ENCODE peak calls at places on chromosomes 5 and 9, in seven cellular contexts. One of them, this sample, is unnamed. For H3K36me3, the result is how much of the 10 kb centered on the place peaks cover.

GRCh38 chr5:50709471-50709870 is 43.0 kb downstream of the PARP8 start:
- DNase-seq in heart right ventricle: no peak
- DNase-seq in breast epithelium: no peak
- DNase-seq in mammary epithelial cell: peak
- DNase-seq in WERI-Rb-1: no peak
- DNase-seq in spleen: no peak
- DNase-seq in GM23338: no peak
- DNase-seq in this sample: no peak

GRCh38 chr5:90932052-90932699 is 373.6 kb downstream of the ADGRV1 start:
- DNase-seq in heart right ventricle: no peak
- DNase-seq in WERI-Rb-1: peak
- DNase-seq in GM23338: peak
- DNase-seq in mammary epithelial cell: peak
- DNase-seq in spleen: no peak
- DNase-seq in breast epithelium: no peak
- DNase-seq in this sample: peak

GRCh38 chr9:15306068-15306756 is 804 bp downstream of the TTC39B start:
- DNase-seq in GM23338: peak
- DNase-seq in spleen: peak
- DNase-seq in mammary epithelial cell: peak
- DNase-seq in heart right ventricle: peak
- DNase-seq in breast epithelium: peak
- DNase-seq in WERI-Rb-1: no peak
- DNase-seq in this sample: peak

GRCh38 chr9:93149361-93149760 is 15.3 kb upstream of the NINJ1 start:
- DNase-seq in mammary epithelial cell: peak
- DNase-seq in breast epithelium: no peak
- DNase-seq in spleen: no peak
- DNase-seq in WERI-Rb-1: no peak
- DNase-seq in heart right ventricle: no peak
- DNase-seq in GM23338: no peak
- DNase-seq in this sample: peak

GRCh38 chr5:135385576-135385975 is 13.5 kb downstream of the MACROH2A1 start:
- DNase-seq in WERI-Rb-1: no peak
- DNase-seq in GM23338: no peak
- DNase-seq in heart right ventricle: no peak
- DNase-seq in mammary epithelial cell: no peak
- DNase-seq in spleen: peak
- DNase-seq in breast epithelium: no peak
- DNase-seq in this sample: no peak

GRCh38 chr9:133044125-133044524 is 13.3 kb downstream of the GTF3C5 start:
- DNase-seq in GM23338: no peak
- DNase-seq in WERI-Rb-1: no peak
- DNase-seq in breast epithelium: no peak
- DNase-seq in heart right ventricle: no peak
- DNase-seq in spleen: no peak
- DNase-seq in mammary epithelial cell: no peak
- DNase-seq in this sample: no peak

GRCh38 chr5:155938051-155938450 is 388.9 kb upstream of the SGCD start:
- DNase-seq in breast epithelium: no peak
- DNase-seq in GM23338: no peak
- DNase-seq in spleen: no peak
- DNase-seq in heart right ventricle: no peak
- DNase-seq in mammary epithelial cell: no peak
- DNase-seq in WERI-Rb-1: no peak
- DNase-seq in this sample: no peak

GRCh38 chr9:90300901-90301688 is 341.5 kb downstream of the DIRAS2 start:
- DNase-seq in GM23338: no peak
- DNase-seq in WERI-Rb-1: peak
- DNase-seq in breast epithelium: no peak
- DNase-seq in heart right ventricle: no peak
- DNase-seq in mammary epithelial cell: peak
- DNase-seq in spleen: no peak
- DNase-seq in this sample: peak

GRCh38 chr9:89891221-89892052 is 286.6 kb downstream of the GADD45G start:
- DNase-seq in breast epithelium: peak
- DNase-seq in heart right ventricle: peak
- DNase-seq in GM23338: no peak
- DNase-seq in mammary epithelial cell: no peak
- DNase-seq in spleen: peak
- DNase-seq in WERI-Rb-1: no peak
- DNase-seq in this sample: no peak

GRCh38 chr9:110036286-110036685 is 171.7 kb downstream of the C9orf152 start:
- DNase-seq in spleen: no peak
- DNase-seq in heart right ventricle: no peak
- DNase-seq in WERI-Rb-1: no peak
- DNase-seq in GM23338: no peak
- DNase-seq in mammary epithelial cell: no peak
- DNase-seq in breast epithelium: no peak
- DNase-seq in this sample: no peak

GRCh38 chr5:137497396-137498290 is 1.5 kb downstream of the SPOCK1 start:
- DNase-seq in WERI-Rb-1: no peak
- DNase-seq in mammary epithelial cell: no peak
- DNase-seq in breast epithelium: no peak
- DNase-seq in spleen: no peak
- DNase-seq in heart right ventricle: no peak
- DNase-seq in GM23338: peak
- DNase-seq in this sample: peak

GRCh38 chr5:143605403-143606005 is 202.0 kb upstream of the NR3C1 start:
- DNase-seq in spleen: no peak
- DNase-seq in WERI-Rb-1: no peak
- DNase-seq in heart right ventricle: no peak
- DNase-seq in breast epithelium: no peak
- DNase-seq in mammary epithelial cell: no peak
- DNase-seq in GM23338: no peak
- DNase-seq in this sample: no peak

GRCh38 chr5:72326298-72326649 is 6.1 kb downstream of the PTCD2 start:
- DNase-seq in GM23338: no peak
- DNase-seq in heart right ventricle: no peak
- DNase-seq in mammary epithelial cell: no peak
- DNase-seq in breast epithelium: no peak
- DNase-seq in WERI-Rb-1: no peak
- DNase-seq in spleen: no peak
- DNase-seq in this sample: no peak

GRCh38 chr5:72328172-72328571 is 8.0 kb downstream of the PTCD2 start:
- DNase-seq in GM23338: no peak
- DNase-seq in heart right ventricle: peak
- DNase-seq in mammary epithelial cell: peak
- DNase-seq in breast epithelium: no peak
- DNase-seq in WERI-Rb-1: no peak
- DNase-seq in spleen: no peak
- DNase-seq in this sample: no peak

GRCh38 chr5:72325566-72326297 is 5.6 kb downstream of the PTCD2 start:
- DNase-seq in mammary epithelial cell: peak
- DNase-seq in WERI-Rb-1: no peak
- DNase-seq in breast epithelium: no peak
- DNase-seq in heart right ventricle: no peak
- DNase-seq in GM23338: no peak
- DNase-seq in spleen: no peak
- DNase-seq in this sample: no peak

DNA sequence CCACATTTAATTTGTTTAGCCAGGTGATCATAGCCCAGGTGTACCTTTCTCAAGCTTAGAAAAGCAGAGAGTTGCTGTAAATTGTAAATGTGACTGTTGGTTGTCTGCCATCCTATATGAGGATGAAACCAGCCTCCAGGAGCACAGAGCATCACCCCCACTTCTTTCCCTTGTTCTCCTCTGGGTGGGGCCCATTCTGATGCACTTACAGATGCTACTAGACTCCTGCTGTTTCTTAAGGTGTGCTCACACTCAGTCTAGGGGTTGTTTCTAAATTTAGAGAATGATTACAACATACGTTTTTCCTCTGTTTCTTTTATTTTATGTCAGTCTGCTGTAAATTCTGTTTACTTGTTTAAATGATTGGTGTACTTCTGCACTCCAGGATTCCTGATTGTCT is 10.5 kb downstream of the PTCD2 start:
- DNase-seq in spleen: no peak
- DNase-seq in breast epithelium: no peak
- DNase-seq in GM23338: no peak
- DNase-seq in mammary epithelial cell: no peak
- DNase-seq in heart right ventricle: no peak
- DNase-seq in WERI-Rb-1: no peak
- DNase-seq in this sample: no peak
- H3K36me3 ChIP-seq in spleen: under half
- H3K36me3 ChIP-seq in breast epithelium: under half
- H3K36me3 ChIP-seq in GM23338: under half
- H3K36me3 ChIP-seq in mammary epithelial cell: under half
- H3K36me3 ChIP-seq in heart right ventricle: under half
- H3K36me3 ChIP-seq in WERI-Rb-1: under half
- H3K36me3 ChIP-seq in this sample: under half

GRCh38 chr5:150765019-150765788 is 6.4 kb upstream of the DCTN4 start:
- DNase-seq in breast epithelium: no peak
- DNase-seq in GM23338: no peak
- DNase-seq in heart right ventricle: no peak
- DNase-seq in WERI-Rb-1: no peak
- DNase-seq in mammary epithelial cell: no peak
- DNase-seq in spleen: no peak
- DNase-seq in this sample: no peak

GRCh38 chr5:150765789-150766149 is 7.0 kb upstream of the DCTN4 start:
- DNase-seq in breast epithelium: no peak
- DNase-seq in GM23338: no peak
- DNase-seq in WERI-Rb-1: no peak
- DNase-seq in spleen: no peak
- DNase-seq in mammary epithelial cell: no peak
- DNase-seq in heart right ventricle: no peak
- DNase-seq in this sample: no peak

GRCh38 chr5:150764530-150764929 is 5.7 kb upstream of the DCTN4 start:
- DNase-seq in heart right ventricle: no peak
- DNase-seq in GM23338: no peak
- DNase-seq in spleen: no peak
- DNase-seq in breast epithelium: no peak
- DNase-seq in WERI-Rb-1: no peak
- DNase-seq in mammary epithelial cell: no peak
- DNase-seq in this sample: no peak

GRCh38 chr5:150762216-150762615 is 3.4 kb upstream of the DCTN4 start:
- DNase-seq in heart right ventricle: no peak
- DNase-seq in breast epithelium: no peak
- DNase-seq in GM23338: no peak
- DNase-seq in spleen: no peak
- DNase-seq in mammary epithelial cell: no peak
- DNase-seq in WERI-Rb-1: no peak
- DNase-seq in this sample: peak

DNA sequence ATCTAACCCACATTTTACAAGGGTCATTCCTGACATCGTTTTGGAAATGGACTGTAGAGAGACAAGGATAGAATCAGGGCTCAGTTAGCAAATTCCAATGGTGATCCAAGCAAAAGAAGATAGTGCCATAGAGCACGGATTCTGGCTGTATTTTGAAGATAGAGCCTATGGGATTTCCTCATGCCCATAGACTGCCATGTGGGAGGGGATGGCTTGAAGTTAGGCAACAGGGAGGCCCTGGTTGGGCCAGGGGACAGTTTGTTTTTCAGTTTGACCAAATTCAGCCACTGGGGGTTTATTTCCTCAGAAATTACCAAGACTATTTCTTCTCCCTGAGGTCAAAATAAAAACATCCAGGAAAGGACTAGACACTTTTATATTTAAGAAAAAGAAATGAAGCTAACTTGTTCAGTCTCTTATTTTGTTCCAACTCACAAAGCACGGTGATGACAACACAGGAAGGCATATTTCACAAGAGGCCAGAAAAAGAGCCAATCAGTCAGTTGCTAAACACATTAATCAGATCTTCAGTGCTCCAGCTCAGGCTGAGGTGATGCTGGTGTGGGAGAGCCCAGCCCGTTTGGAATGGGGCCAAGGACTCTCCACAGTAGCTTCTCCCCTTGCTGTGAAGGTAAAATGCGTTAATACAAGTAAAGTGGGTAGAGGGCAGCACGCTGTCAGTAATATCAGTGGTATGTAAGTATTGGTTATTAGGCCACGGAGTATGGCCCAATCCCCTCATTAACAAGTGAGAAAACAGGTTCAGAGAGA is 4.4 kb upstream of the DCTN4 start:
- DNase-seq in spleen: no peak
- DNase-seq in GM23338: no peak
- DNase-seq in WERI-Rb-1: no peak
- DNase-seq in breast epithelium: no peak
- DNase-seq in mammary epithelial cell: peak
- DNase-seq in heart right ventricle: peak
- DNase-seq in this sample: peak
- TF ChIP-seq CTCF in spleen: no peak
- TF ChIP-seq CTCF in GM23338: peak
- TF ChIP-seq CTCF in WERI-Rb-1: no peak
- TF ChIP-seq CTCF in breast epithelium: no peak
- TF ChIP-seq CTCF in mammary epithelial cell: no peak
- TF ChIP-seq CTCF in heart right ventricle: no peak
- TF ChIP-seq CTCF in this sample: no peak

GRCh38 chr5:1443145-1443543 is 2.1 kb downstream of the SLC6A3 start:
- DNase-seq in WERI-Rb-1: no peak
- DNase-seq in heart right ventricle: no peak
- DNase-seq in GM23338: no peak
- DNase-seq in spleen: no peak
- DNase-seq in breast epithelium: no peak
- DNase-seq in mammary epithelial cell: no peak
- DNase-seq in this sample: no peak

GRCh38 chr5:1443991-1444360 is 1.3 kb downstream of the SLC6A3 start:
- DNase-seq in breast epithelium: no peak
- DNase-seq in mammary epithelial cell: no peak
- DNase-seq in GM23338: no peak
- DNase-seq in WERI-Rb-1: no peak
- DNase-seq in heart right ventricle: no peak
- DNase-seq in spleen: no peak
- DNase-seq in this sample: no peak

GRCh38 chr5:1445895-1446601 is 808 bp upstream of the SLC6A3 start:
- DNase-seq in GM23338: peak
- DNase-seq in heart right ventricle: no peak
- DNase-seq in WERI-Rb-1: no peak
- DNase-seq in breast epithelium: no peak
- DNase-seq in mammary epithelial cell: no peak
- DNase-seq in spleen: no peak
- DNase-seq in this sample: no peak

GRCh38 chr5:1445313-1445894 is at the start of gene SLC6A3:
- DNase-seq in GM23338: peak
- DNase-seq in spleen: no peak
- DNase-seq in mammary epithelial cell: no peak
- DNase-seq in breast epithelium: no peak
- DNase-seq in heart right ventricle: no peak
- DNase-seq in WERI-Rb-1: no peak
- DNase-seq in this sample: no peak

GRCh38 chr5:1444361-1445189 is 665 bp downstream of the SLC6A3 start:
- DNase-seq in mammary epithelial cell: no peak
- DNase-seq in WERI-Rb-1: no peak
- DNase-seq in GM23338: peak
- DNase-seq in breast epithelium: no peak
- DNase-seq in heart right ventricle: no peak
- DNase-seq in spleen: no peak
- DNase-seq in this sample: no peak
- H3K4me3 ChIP-seq in mammary epithelial cell: no peak
- H3K4me3 ChIP-seq in WERI-Rb-1: peak
- H3K4me3 ChIP-seq in GM23338: peak
- H3K4me3 ChIP-seq in breast epithelium: peak
- H3K4me3 ChIP-seq in heart right ventricle: peak
- H3K4me3 ChIP-seq in spleen: peak
- H3K4me3 ChIP-seq in this sample: no peak

DNA sequence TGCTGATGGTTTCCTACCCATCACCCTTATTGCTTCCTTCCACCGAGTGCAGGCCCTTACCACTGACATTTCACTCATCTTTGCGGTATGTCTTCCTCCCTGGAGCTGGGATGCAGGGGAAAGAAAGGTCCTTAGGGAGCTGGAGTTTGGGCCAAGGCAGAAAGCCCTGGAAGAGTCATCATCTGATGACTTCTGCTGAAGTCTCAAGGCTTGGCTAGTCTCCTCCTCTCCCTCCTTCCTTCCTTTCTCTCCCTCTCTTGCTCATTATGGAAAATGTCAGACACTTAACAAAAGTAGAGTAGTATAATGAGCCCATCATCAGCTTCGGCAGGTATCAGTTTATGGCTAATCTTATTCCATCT is 40.0 kb downstream of the LARP1 start:
- DNase-seq in GM23338: no peak
- DNase-seq in breast epithelium: no peak
- DNase-seq in mammary epithelial cell: no peak
- DNase-seq in WERI-Rb-1: no peak
- DNase-seq in heart right ventricle: no peak
- DNase-seq in spleen: no peak
- DNase-seq in this sample: no peak
- H3K36me3 ChIP-seq in GM23338: half or more
- H3K36me3 ChIP-seq in breast epithelium: under half
- H3K36me3 ChIP-seq in mammary epithelial cell: under half
- H3K36me3 ChIP-seq in WERI-Rb-1: half or more
- H3K36me3 ChIP-seq in heart right ventricle: half or more
- H3K36me3 ChIP-seq in spleen: under half
- H3K36me3 ChIP-seq in this sample: under half